ENCODE peak calls at places on chromosomes 12 and 14, in nine cellular contexts. One of them, this sample, is unnamed.

GRCh38 chr14:26394114-26394855 is 203.5 kb downstream of the NOVA1 start:
- DNase-seq in mucosa of gallbladder: peak; percentile 69
- DNase-seq in mesenteric fat pad: no peak
- DNase-seq in AG10803: peak; percentile 1
- DNase-seq in NCI-H2227 treated with DMSO at 0.1 percent for 48 hours: peak; percentile 19
- DNase-seq in HFF-Myc: no peak
- DNase-seq in T47D: no peak
- DNase-seq in activated T-helper 1 cell treated with Interleukin-2 at 50 U/mL for 16 hours: no peak
- DNase-seq in left ventricle myocardium inferior: no peak
- DNase-seq in this sample: peak; percentile 40

GRCh38 chr14:50795127-50795526 is 35.8 kb downstream of the NIN start:
- DNase-seq in mucosa of gallbladder: no peak
- DNase-seq in mesenteric fat pad: no peak
- DNase-seq in AG10803: no peak
- DNase-seq in NCI-H2227 treated with DMSO at 0.1 percent for 48 hours: no peak
- DNase-seq in HFF-Myc: no peak
- DNase-seq in T47D: no peak
- DNase-seq in activated T-helper 1 cell treated with Interleukin-2 at 50 U/mL for 16 hours: no peak
- DNase-seq in left ventricle myocardium inferior: no peak
- DNase-seq in this sample: no peak

GRCh38 chr14:90778468-90779255 is 37.6 kb downstream of the TTC7B start:
- DNase-seq in mucosa of gallbladder: no peak
- DNase-seq in mesenteric fat pad: peak; percentile 69
- DNase-seq in AG10803: no peak
- DNase-seq in NCI-H2227 treated with DMSO at 0.1 percent for 48 hours: no peak
- DNase-seq in HFF-Myc: no peak
- DNase-seq in T47D: no peak
- DNase-seq in activated T-helper 1 cell treated with Interleukin-2 at 50 U/mL for 16 hours: no peak
- DNase-seq in left ventricle myocardium inferior: no peak
- DNase-seq in this sample: no peak

GRCh38 chr14:94345344-94346072 is 22.4 kb upstream of the SERPINA6 start:
- DNase-seq in mucosa of gallbladder: peak; percentile 34
- DNase-seq in mesenteric fat pad: no peak
- DNase-seq in AG10803: peak; percentile 96
- DNase-seq in NCI-H2227 treated with DMSO at 0.1 percent for 48 hours: no peak
- DNase-seq in HFF-Myc: peak; percentile 77
- DNase-seq in T47D: no peak
- DNase-seq in activated T-helper 1 cell treated with Interleukin-2 at 50 U/mL for 16 hours: no peak
- DNase-seq in left ventricle myocardium inferior: no peak
- DNase-seq in this sample: peak; percentile 97

GRCh38 chr14:68309631-68310030 is 483.2 kb downstream of the ZFP36L1 start:
- DNase-seq in mucosa of gallbladder: peak; percentile 16
- DNase-seq in mesenteric fat pad: no peak
- DNase-seq in AG10803: no peak
- DNase-seq in NCI-H2227 treated with DMSO at 0.1 percent for 48 hours: no peak
- DNase-seq in HFF-Myc: no peak
- DNase-seq in T47D: no peak
- DNase-seq in activated T-helper 1 cell treated with Interleukin-2 at 50 U/mL for 16 hours: no peak
- DNase-seq in left ventricle myocardium inferior: no peak
- DNase-seq in this sample: no peak

GRCh38 chr14:85468815-85469214 is 61.1 kb upstream of the FLRT2 start:
- DNase-seq in mucosa of gallbladder: no peak
- DNase-seq in mesenteric fat pad: no peak
- DNase-seq in AG10803: no peak
- DNase-seq in NCI-H2227 treated with DMSO at 0.1 percent for 48 hours: no peak
- DNase-seq in HFF-Myc: no peak
- DNase-seq in T47D: no peak
- DNase-seq in activated T-helper 1 cell treated with Interleukin-2 at 50 U/mL for 16 hours: no peak
- DNase-seq in left ventricle myocardium inferior: no peak
- DNase-seq in this sample: no peak

GRCh38 chr12:49397000-49397399 is 29.7 kb downstream of the SPATS2 start:
- DNase-seq in mucosa of gallbladder: no peak
- DNase-seq in mesenteric fat pad: no peak
- DNase-seq in AG10803: no peak
- DNase-seq in NCI-H2227 treated with DMSO at 0.1 percent for 48 hours: no peak
- DNase-seq in HFF-Myc: no peak
- DNase-seq in T47D: no peak
- DNase-seq in activated T-helper 1 cell treated with Interleukin-2 at 50 U/mL for 16 hours: no peak
- DNase-seq in left ventricle myocardium inferior: no peak
- DNase-seq in this sample: no peak

GRCh38 chr12:127642208-127642607 is 624.8 kb upstream of the TMEM132C start:
- DNase-seq in mucosa of gallbladder: no peak
- DNase-seq in mesenteric fat pad: no peak
- DNase-seq in AG10803: no peak
- DNase-seq in NCI-H2227 treated with DMSO at 0.1 percent for 48 hours: no peak
- DNase-seq in HFF-Myc: no peak
- DNase-seq in T47D: no peak
- DNase-seq in activated T-helper 1 cell treated with Interleukin-2 at 50 U/mL for 16 hours: no peak
- DNase-seq in left ventricle myocardium inferior: no peak
- DNase-seq in this sample: no peak

GRCh38 chr14:100693877-100694578 is 32.7 kb upstream of the DLK1 start:
- DNase-seq in mucosa of gallbladder: no peak
- DNase-seq in mesenteric fat pad: no peak
- DNase-seq in AG10803: no peak
- DNase-seq in NCI-H2227 treated with DMSO at 0.1 percent for 48 hours: no peak
- DNase-seq in HFF-Myc: no peak
- DNase-seq in T47D: no peak
- DNase-seq in activated T-helper 1 cell treated with Interleukin-2 at 50 U/mL for 16 hours: no peak
- DNase-seq in left ventricle myocardium inferior: no peak
- DNase-seq in this sample: no peak

GRCh38 chr14:100526632-100527031 is 60.6 kb downstream of the BEGAIN start:
- DNase-seq in mucosa of gallbladder: peak; percentile 10
- DNase-seq in mesenteric fat pad: no peak
- DNase-seq in AG10803: no peak
- DNase-seq in NCI-H2227 treated with DMSO at 0.1 percent for 48 hours: no peak
- DNase-seq in HFF-Myc: no peak
- DNase-seq in T47D: no peak
- DNase-seq in activated T-helper 1 cell treated with Interleukin-2 at 50 U/mL for 16 hours: no peak
- DNase-seq in left ventricle myocardium inferior: peak; percentile 3
- DNase-seq in this sample: no peak

GRCh38 chr12:58765076-58765475 is 155.2 kb downstream of the LRIG3 start:
- DNase-seq in mucosa of gallbladder: no peak
- DNase-seq in mesenteric fat pad: no peak
- DNase-seq in AG10803: no peak
- DNase-seq in NCI-H2227 treated with DMSO at 0.1 percent for 48 hours: no peak
- DNase-seq in HFF-Myc: no peak
- DNase-seq in T47D: no peak
- DNase-seq in activated T-helper 1 cell treated with Interleukin-2 at 50 U/mL for 16 hours: no peak
- DNase-seq in left ventricle myocardium inferior: no peak
- DNase-seq in this sample: no peak

GRCh38 chr12:43241971-43242370 is 310.0 kb downstream of the ADAMTS20 start:
- DNase-seq in mucosa of gallbladder: no peak
- DNase-seq in mesenteric fat pad: no peak
- DNase-seq in AG10803: peak; percentile 9
- DNase-seq in NCI-H2227 treated with DMSO at 0.1 percent for 48 hours: no peak
- DNase-seq in HFF-Myc: no peak
- DNase-seq in T47D: no peak
- DNase-seq in activated T-helper 1 cell treated with Interleukin-2 at 50 U/mL for 16 hours: no peak
- DNase-seq in left ventricle myocardium inferior: no peak
- DNase-seq in this sample: peak; percentile 39

This sample was measured in fibroblast of mammary gland.